ENCODE peak calls at places on chromosomes 1 and 21, in seven cellular contexts. One of them, this sample, is unnamed.

GRCh38 chr1:183932412-183932811 is 105.1 kb downstream of the COLGALT2 start:
- DNase-seq in D341Med: no peak
- DNase-seq in CD8-positive, alpha-beta T cell: no peak
- DNase-seq in AG09319: peak
- DNase-seq in HTR-8/SVneo: no peak
- DNase-seq in T-cell: no peak
- DNase-seq in CD14-positive monocyte: no peak
- DNase-seq in this sample: no peak

GRCh38 chr1:179031855-179032513 is 6.3 kb downstream of the FAM20B start:
- DNase-seq in D341Med: no peak
- DNase-seq in CD8-positive, alpha-beta T cell: no peak
- DNase-seq in AG09319: no peak
- DNase-seq in HTR-8/SVneo: no peak
- DNase-seq in T-cell: no peak
- DNase-seq in CD14-positive monocyte: no peak
- DNase-seq in this sample: no peak

GRCh38 chr21:38323721-38324591 is 67.2 kb downstream of the KCNJ15 start:
- DNase-seq in D341Med: no peak
- DNase-seq in CD8-positive, alpha-beta T cell: no peak
- DNase-seq in AG09319: no peak
- DNase-seq in HTR-8/SVneo: peak
- DNase-seq in T-cell: no peak
- DNase-seq in CD14-positive monocyte: no peak
- DNase-seq in this sample: no peak

GRCh38 chr1:201850053-201850397 is 21.1 kb downstream of the IPO9 start:
- DNase-seq in D341Med: no peak
- DNase-seq in CD8-positive, alpha-beta T cell: no peak
- DNase-seq in AG09319: peak
- DNase-seq in HTR-8/SVneo: no peak
- DNase-seq in T-cell: no peak
- DNase-seq in CD14-positive monocyte: no peak
- DNase-seq in this sample: no peak

GRCh38 chr1:15687446-15687845 is 3.3 kb downstream of the PLEKHM2 start:
- DNase-seq in D341Med: no peak
- DNase-seq in CD8-positive, alpha-beta T cell: no peak
- DNase-seq in AG09319: no peak
- DNase-seq in HTR-8/SVneo: no peak
- DNase-seq in T-cell: no peak
- DNase-seq in CD14-positive monocyte: no peak
- DNase-seq in this sample: no peak

GRCh38 chr1:193456883-193457282 is 270.5 kb upstream of the B3GALT2 start:
- DNase-seq in D341Med: no peak
- DNase-seq in CD8-positive, alpha-beta T cell: no peak
- DNase-seq in AG09319: no peak
- DNase-seq in HTR-8/SVneo: no peak
- DNase-seq in T-cell: no peak
- DNase-seq in CD14-positive monocyte: no peak
- DNase-seq in this sample: no peak

GRCh38 chr1:53367503-53368313 is 39.8 kb upstream of the LRP8 start:
- DNase-seq in D341Med: peak
- DNase-seq in CD8-positive, alpha-beta T cell: peak
- DNase-seq in AG09319: no peak
- DNase-seq in HTR-8/SVneo: no peak
- DNase-seq in T-cell: peak
- DNase-seq in CD14-positive monocyte: peak
- DNase-seq in this sample: peak

GRCh38 chr1:229792576-229792975 is 166.5 kb downstream of the URB2 start:
- DNase-seq in D341Med: no peak
- DNase-seq in CD8-positive, alpha-beta T cell: no peak
- DNase-seq in AG09319: no peak
- DNase-seq in HTR-8/SVneo: no peak
- DNase-seq in T-cell: no peak
- DNase-seq in CD14-positive monocyte: no peak
- DNase-seq in this sample: no peak

GRCh38 chr21:17709266-17709611 is 96.5 kb upstream of the BTG3 start:
- DNase-seq in D341Med: no peak
- DNase-seq in CD8-positive, alpha-beta T cell: no peak
- DNase-seq in AG09319: no peak
- DNase-seq in HTR-8/SVneo: no peak
- DNase-seq in T-cell: no peak
- DNase-seq in CD14-positive monocyte: no peak
- DNase-seq in this sample: no peak

This sample was measured in CD4-positive, alpha-beta T cell.